ENCODE peak calls at places on chromosomes 5 and 9, in eight cellular contexts. K, O, L, E, D, X, G and Q are unnamed samples.

GRCh38 chr9:126985870-126986498 is 71.4 kb downstream of the RALGPS1 start:
- DNase-seq in K (peak), O (peak), L (no peak), E (no peak), D (peak), X (peak), G (peak), Q (peak)

GRCh38 chr5:94890907-94891306 is 272.4 kb downstream of the SLF1 start:
- DNase-seq in K (no peak), O (no peak), L (no peak), E (no peak), D (no peak), X (no peak), G (no peak), Q (no peak)

GRCh38 chr5:178153530-178154340 is at the start of gene NHP2:
- DNase-seq in K (peak), O (peak), L (peak), E (peak), D (peak), X (peak), G (peak), Q (peak)

GRCh38 chr5:53970510-53970909 is 339.9 kb downstream of the ARL15 start:
- DNase-seq in K (no peak), O (no peak), L (no peak), E (no peak), D (no peak), X (no peak), G (no peak), Q (no peak)

GRCh38 chr5:59275537-59276276 is 617.8 kb downstream of the PDE4D start:
- DNase-seq in K (no peak), O (no peak), L (no peak), E (no peak), D (no peak), X (peak), G (peak), Q (no peak)

GRCh38 chr5:59793000-59793399 is 100.5 kb downstream of the PDE4D start:
- DNase-seq in K (no peak), O (no peak), L (peak), E (no peak), D (no peak), X (no peak), G (no peak), Q (no peak)

GRCh38 chr9:69981686-69982450 is 61.8 kb upstream of the MAMDC2 start:
- DNase-seq in K (no peak), O (no peak), L (peak), E (no peak), D (no peak), X (peak), G (no peak), Q (no peak)

GRCh38 chr5:50969207-50970145 is 303.0 kb downstream of the PARP8 start:
- DNase-seq in K (no peak), O (no peak), L (no peak), E (peak), D (no peak), X (peak), G (no peak), Q (no peak)

GRCh38 chr5:180328296-180329137 is 24.6 kb downstream of the GFPT2 start:
- DNase-seq in K (peak), O (peak), L (peak), E (peak), D (peak), X (peak), G (peak), Q (peak)

GRCh38 chr5:10220253-10220652 is 29.4 kb downstream of the ATPSCKMT start:
- DNase-seq in K (no peak), O (no peak), L (no peak), E (no peak), D (no peak), X (no peak), G (no peak), Q (no peak)

GRCh38 chr5:74256947-74257573 is 383.5 kb downstream of the ENC1 start:
- DNase-seq in K (no peak), O (no peak), L (no peak), E (no peak), D (no peak), X (no peak), G (no peak), Q (no peak)

GRCh38 chr9:125189011-125189360 is 617 bp downstream of the PPP6C start:
- DNase-seq in K (peak), O (no peak), L (peak), E (no peak), D (no peak), X (peak), G (peak), Q (no peak)

GRCh38 chr9:71758785-71759184 is 9.5 kb downstream of the CEMIP2 start:
- DNase-seq in K (no peak), O (no peak), L (no peak), E (no peak), D (no peak), X (peak), G (peak), Q (no peak)

GRCh38 chr9:79939819-79940218 is 368.1 kb downstream of the TLE4 start:
- DNase-seq in K (no peak), O (no peak), L (no peak), E (no peak), D (no peak), X (no peak), G (no peak), Q (no peak)

GRCh38 chr5:150700298-150700599 is 613 bp downstream of the RBM22 start:
- DNase-seq in K (no peak), O (no peak), L (peak), E (no peak), D (no peak), X (no peak), G (no peak), Q (no peak)

GRCh38 chr5:54701179-54701578 is 183.6 kb downstream of the SNX18 start:
- DNase-seq in K (no peak), O (no peak), L (peak), E (no peak), D (no peak), X (peak), G (no peak), Q (no peak)

GRCh38 chr9:84207443-84208032 is 133.0 kb downstream of the SLC28A3 start:
- DNase-seq in K (no peak), O (no peak), L (no peak), E (peak), D (no peak), X (peak), G (no peak), Q (no peak)

GRCh38 chr9:83706703-83707517 is 848 bp downstream of the UBQLN1 start:
- DNase-seq in K (peak), O (peak), L (peak), E (no peak), D (peak), X (peak), G (peak), Q (peak)

GRCh38 chr5:139694556-139695182 is 46.5 kb downstream of the CXXC5 start:
- DNase-seq in K (no peak), O (no peak), L (peak), E (no peak), D (no peak), X (no peak), G (no peak), Q (no peak)

GRCh38 chr9:93301291-93301811 is 117.4 kb downstream of the WNK2 start:
- DNase-seq in K (peak), O (peak), L (no peak), E (no peak), D (no peak), X (no peak), G (no peak), Q (no peak)